ENCODE peak calls at places on chromosomes 5 and 9, in four cellular contexts. One of them, this sample, is unnamed.

GRCh38 chr5:30040483-30041116 is 1152.9 kb upstream of the CDH6 start:
- DNase-seq in putamen: peak
- DNase-seq in left kidney: peak
- DNase-seq in skeletal muscle cell: peak
- DNase-seq in this sample: no peak

GRCh38 chr9:89751081-89751855 is 146.5 kb downstream of the GADD45G start:
- DNase-seq in putamen: no peak
- DNase-seq in left kidney: no peak
- DNase-seq in skeletal muscle cell: no peak
- DNase-seq in this sample: no peak

GRCh38 chr5:59296317-59297264 is 596.9 kb downstream of the PDE4D start:
- DNase-seq in putamen: no peak
- DNase-seq in left kidney: peak
- DNase-seq in skeletal muscle cell: no peak
- DNase-seq in this sample: no peak

GRCh38 chr9:3441197-3441816 is 84.5 kb downstream of the RFX3 start:
- DNase-seq in putamen: no peak
- DNase-seq in left kidney: peak
- DNase-seq in skeletal muscle cell: peak
- DNase-seq in this sample: no peak

GRCh38 chr9:121743441-121744001 is 92.1 kb downstream of the DAB2IP start:
- DNase-seq in putamen: peak
- DNase-seq in left kidney: peak
- DNase-seq in skeletal muscle cell: no peak
- DNase-seq in this sample: no peak

GRCh38 chr5:17426104-17426739 is 71.8 kb upstream of the TAF11L2 start:
- DNase-seq in putamen: no peak
- DNase-seq in left kidney: no peak
- DNase-seq in skeletal muscle cell: no peak
- DNase-seq in this sample: no peak

GRCh38 chr5:171647043-171647899 is 138.3 kb upstream of the SMIM23 start:
- DNase-seq in putamen: no peak
- DNase-seq in left kidney: peak
- DNase-seq in skeletal muscle cell: peak
- DNase-seq in this sample: no peak

GRCh38 chr9:96758845-96759673 is 18.8 kb downstream of the ZNF510 start:
- DNase-seq in putamen: no peak
- DNase-seq in left kidney: peak
- DNase-seq in skeletal muscle cell: no peak
- DNase-seq in this sample: no peak

GRCh38 chr9:91689006-91689405 is 261.0 kb downstream of the ROR2 start:
- DNase-seq in putamen: no peak
- DNase-seq in left kidney: no peak
- DNase-seq in skeletal muscle cell: no peak
- DNase-seq in this sample: no peak

GRCh38 chr5:54387659-54388232 is 67.8 kb upstream of the HSPB3 start:
- DNase-seq in putamen: no peak
- DNase-seq in left kidney: no peak
- DNase-seq in skeletal muscle cell: no peak
- DNase-seq in this sample: no peak

GRCh38 chr9:135608999-135609317 is 30.4 kb downstream of the GLT6D1 start:
- DNase-seq in putamen: no peak
- DNase-seq in left kidney: no peak
- DNase-seq in skeletal muscle cell: no peak
- DNase-seq in this sample: no peak

GRCh38 chr5:172410160-172410559 is 44.2 kb downstream of the SH3PXD2B start:
- DNase-seq in putamen: no peak
- DNase-seq in left kidney: no peak
- DNase-seq in skeletal muscle cell: peak
- DNase-seq in this sample: no peak

GRCh38 chr9:20505574-20505973 is 116.7 kb downstream of the MLLT3 start:
- DNase-seq in putamen: no peak
- DNase-seq in left kidney: no peak
- DNase-seq in skeletal muscle cell: no peak
- DNase-seq in this sample: no peak

GRCh38 chr5:132439521-132440206 is 50.9 kb downstream of the IRF1 start:
- DNase-seq in putamen: no peak
- DNase-seq in left kidney: no peak
- DNase-seq in skeletal muscle cell: peak
- DNase-seq in this sample: no peak

GRCh38 chr5:2779459-2779858 is 28.0 kb upstream of the IRX2 start:
- DNase-seq in putamen: no peak
- DNase-seq in left kidney: no peak
- DNase-seq in skeletal muscle cell: no peak
- DNase-seq in this sample: no peak

GRCh38 chr9:82570226-82570625 is 492.7 kb downstream of the RASEF start:
- DNase-seq in putamen: no peak
- DNase-seq in left kidney: no peak
- DNase-seq in skeletal muscle cell: no peak
- DNase-seq in this sample: no peak